ENCODE peak calls at places on chromosomes 6 and 20, in five cellular contexts. U is neuronal stem cell, G is IMR-90, Z is mesendoderm, Y is H1. O is an unnamed sample.

GRCh38 chr20:44648579-44648978 is 2.9 kb downstream of the ADA start:
- DNase-seq in U (no peak), Y (no peak), Z (peak; percentile 75), G (no peak), O (peak; percentile 62)

GRCh38 chr6:144214622-144215401 is 64.5 kb downstream of the STX11 start:
- DNase-seq in G (no peak), U (no peak), Y (no peak), Z (no peak), O (no peak)

GRCh38 chr20:51402201-51402600 is 140.3 kb downstream of the NFATC2 start:
- DNase-seq in G (peak; percentile 71), Y (no peak), Z (no peak), U (no peak), O (no peak)

GRCh38 chr6:144055121-144055931 is 40.0 kb downstream of the SF3B5 start:
- DNase-seq in Y (no peak), U (no peak), G (no peak), Z (no peak), O (no peak)

GRCh38 chr6:96015321-96015790 is 418 bp upstream of the FUT9 start:
- DNase-seq in Y (no peak), Z (peak; percentile 86), U (no peak), G (no peak), O (no peak)

GRCh38 chr6:149114167-149114566 is 203.3 kb upstream of the TAB2 start:
- DNase-seq in Z (no peak), U (no peak), Y (no peak), G (no peak), O (no peak)

GRCh38 chr6:73180718-73181619 is 44.3 kb downstream of the KHDC1L start:
- DNase-seq in Y (no peak), U (peak; percentile 24), G (peak; percentile 84), Z (peak; percentile 54), O (no peak)

GRCh38 chr6:79984261-79984660 is 20.2 kb upstream of the TTK start:
- DNase-seq in Y (no peak), G (no peak), Z (peak; percentile 57), U (no peak), O (peak; percentile 39)

GRCh38 chr20:5918856-5919633 is 31.3 kb downstream of the TRMT6 start:
- DNase-seq in G (peak; percentile 44), Y (no peak), U (no peak), Z (peak; percentile 73), O (no peak)

GRCh38 chr6:16494781-16495180 is 256.4 kb downstream of the GMPR start:
- DNase-seq in G (peak; percentile 31), U (no peak), Z (peak; percentile 69), Y (no peak), O (no peak)

GRCh38 chr6:156779206-156780116 is 2.3 kb downstream of the ARID1B start:
- DNase-seq in U (peak; percentile 26), G (no peak), Y (no peak), Z (peak; percentile 67), O (no peak)

DNA sequence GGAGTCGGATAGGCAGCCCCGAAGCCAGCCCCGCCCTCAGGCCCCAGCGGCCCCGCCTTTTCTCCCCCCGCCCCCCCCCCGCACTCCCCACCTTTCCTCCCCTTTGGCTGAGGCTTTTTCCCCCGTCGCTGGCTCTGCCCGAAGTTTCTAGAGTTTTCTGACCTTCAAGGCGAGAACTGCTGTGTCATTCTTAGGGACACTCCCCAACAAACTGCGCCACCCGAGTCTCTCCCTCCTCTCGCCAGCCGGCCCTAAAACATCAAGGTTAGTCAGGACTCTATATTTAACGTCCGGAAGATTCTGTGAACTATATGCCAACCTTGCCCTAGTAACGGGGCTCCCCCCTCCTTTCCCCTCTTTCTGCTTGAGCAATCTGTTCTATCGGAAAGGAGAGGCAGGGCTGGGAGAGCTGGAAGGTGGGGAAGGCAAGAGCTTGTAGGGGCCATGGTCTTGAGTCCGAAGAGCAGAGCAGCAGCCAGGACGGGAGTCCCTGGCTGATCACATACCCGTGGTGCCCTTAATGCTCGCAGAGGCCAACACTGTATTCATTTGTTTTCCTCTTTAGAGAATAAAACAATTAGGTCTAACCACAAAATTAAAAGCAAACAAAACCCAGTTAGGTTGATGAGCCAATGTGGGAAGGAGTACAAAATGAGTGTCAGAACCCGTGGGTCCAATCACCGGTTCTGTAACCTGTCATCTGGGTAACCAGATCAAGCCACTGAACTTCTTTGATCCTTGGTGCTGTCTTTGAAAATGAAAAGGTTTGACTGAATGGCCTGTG is 5.3 kb upstream of the HSPA1B start:
- DNase-seq in G (peak; percentile 64), U (peak; percentile 42), Y (no peak), Z (peak; percentile 92), O (peak; percentile 76)
- H3K4ac ChIP-seq in G (peak overlapping the region; percentile 91), U (no peak overlapping the region), Y (no peak overlapping the region), Z (peak overlapping the region; percentile 96), O (no peak overlapping the region)

GRCh38 chr6:7493866-7494265 is 47.6 kb upstream of the DSP start:
- DNase-seq in Y (no peak), G (no peak), Z (no peak), U (no peak), O (no peak)
- H3K23ac ChIP-seq in Y (no peak overlapping the region), G (no peak overlapping the region), Z (no peak overlapping the region), U (no peak overlapping the region), O (no peak overlapping the region)

GRCh38 chr20:45783656-45784294 is 7.9 kb downstream of the WFDC3 start:
- DNase-seq in Y (no peak), U (no peak), Z (no peak), G (no peak), O (no peak)
- H2BK15ac ChIP-seq in Y (no peak overlapping the region), U (no peak overlapping the region), Z (no peak overlapping the region), G (peak overlapping the region; percentile 79), O (no peak overlapping the region)

DNA sequence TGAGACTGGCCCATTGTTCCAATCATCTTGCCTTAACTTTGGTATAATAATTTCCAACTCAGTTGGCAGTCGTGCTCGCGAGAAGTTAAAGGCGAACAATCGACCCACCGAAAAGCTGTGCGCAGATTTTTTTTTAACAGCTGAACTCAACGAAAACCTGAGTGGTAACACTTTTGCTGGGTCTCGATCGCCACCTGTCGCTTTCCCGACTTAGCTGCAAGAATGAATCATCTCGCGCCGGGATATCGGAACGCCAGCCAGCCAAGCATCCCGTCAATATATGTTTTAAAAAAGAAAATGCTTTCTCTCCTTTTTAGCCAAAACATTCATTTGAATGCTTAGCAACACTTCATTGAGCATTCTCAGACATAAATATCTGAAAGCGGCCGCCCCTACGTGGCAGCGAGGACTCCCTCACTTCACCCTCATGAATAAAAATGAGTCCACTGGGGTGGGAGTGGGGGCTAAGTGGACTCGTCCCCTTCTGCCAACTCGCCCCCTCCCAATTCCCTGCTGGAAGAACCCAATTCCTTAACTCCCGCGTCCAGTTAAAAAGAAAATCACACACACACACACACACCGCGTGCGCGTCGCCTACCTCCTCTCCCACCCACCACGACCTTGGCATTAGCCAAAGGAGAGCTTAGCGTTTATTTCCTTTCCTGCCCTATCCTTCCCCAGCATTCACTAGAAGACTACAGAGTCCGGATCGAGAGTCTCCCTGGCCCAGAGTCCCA is 1.5 kb downstream of the COL12A1 start:
- DNase-seq in U (peak; percentile 61), Y (no peak), Z (peak; percentile 85), G (peak; percentile 96), O (peak; percentile 79)
- H3K4ac ChIP-seq in U (no peak overlapping the region), Y (no peak overlapping the region), Z (no peak overlapping the region), G (peak overlapping the region; percentile 84), O (no peak overlapping the region)

GRCh38 chr6:44805239-44805849 is 417.8 kb downstream of the CDC5L start:
- DNase-seq in G (peak; percentile 83), Y (no peak), U (no peak), Z (no peak), O (no peak)

GRCh38 chr6:44804016-44804415 is 416.5 kb downstream of the CDC5L start:
- DNase-seq in G (no peak), Z (no peak), U (no peak), Y (no peak), O (no peak)

GRCh38 chr6:44801188-44801587 is 413.7 kb downstream of the CDC5L start:
- DNase-seq in U (no peak), G (no peak), Z (no peak), Y (no peak), O (no peak)

GRCh38 chr6:44806656-44807055 is 419.1 kb downstream of the CDC5L start:
- DNase-seq in U (no peak), Y (no peak), G (no peak), Z (no peak), O (no peak)

GRCh38 chr6:44804546-44804945 is 417.0 kb downstream of the CDC5L start:
- DNase-seq in U (no peak), Z (no peak), G (no peak), Y (no peak), O (no peak)
- H3K23ac ChIP-seq in U (no peak overlapping the region), Z (no peak overlapping the region), G (no peak overlapping the region), Y (no peak overlapping the region), O (no peak overlapping the region)

GRCh38 chr6:40986871-40987270 is 52.1 kb downstream of the UNC5CL start:
- DNase-seq in Y (no peak), Z (no peak), G (no peak), U (no peak), O (no peak)

GRCh38 chr6:40983752-40984151 is 55.3 kb downstream of the UNC5CL start:
- DNase-seq in Z (no peak), Y (no peak), G (no peak), U (no peak), O (no peak)

GRCh38 chr6:40978687-40979289 is 60.2 kb downstream of the UNC5CL start:
- DNase-seq in Z (no peak), G (no peak), Y (no peak), U (no peak), O (no peak)

GRCh38 chr6:40986364-40986763 is 52.7 kb downstream of the UNC5CL start:
- DNase-seq in Y (no peak), Z (no peak), G (peak; percentile 10), U (no peak), O (no peak)

GRCh38 chr6:40982917-40983316 is 56.1 kb downstream of the UNC5CL start:
- DNase-seq in G (no peak), Y (no peak), U (no peak), Z (no peak), O (no peak)
- H2BK15ac ChIP-seq in G (no peak overlapping the region), Y (no peak overlapping the region), U (no peak overlapping the region), Z (no peak overlapping the region), O (no peak overlapping the region)

GRCh38 chr6:159982726-159983506 is 14.0 kb downstream of the IGF2R start:
- DNase-seq in Y (no peak), Z (no peak), G (peak; percentile 33), U (no peak), O (no peak)

GRCh38 chr6:159984268-159984786 is 15.4 kb downstream of the IGF2R start:
- DNase-seq in Y (no peak), Z (no peak), G (peak; percentile 93), U (no peak), O (no peak)

GRCh38 chr6:159983641-159984080 is 14.8 kb downstream of the IGF2R start:
- DNase-seq in Z (no peak), G (peak; percentile 51), Y (no peak), U (no peak), O (no peak)

GRCh38 chr6:159988983-159989454 is 20.1 kb downstream of the IGF2R start:
- DNase-seq in G (no peak), U (no peak), Z (no peak), Y (no peak), O (no peak)

GRCh38 chr6:159985296-159985940 is 16.5 kb downstream of the IGF2R start:
- DNase-seq in Y (no peak), G (peak; percentile 58), Z (no peak), U (no peak), O (no peak)
- H3K4ac ChIP-seq in Y (no peak overlapping the region), G (peak overlapping the region; percentile 27), Z (no peak overlapping the region), U (no peak overlapping the region), O (no peak overlapping the region)

O was measured in H9.